ENCODE peak calls at places on chromosomes 6 and 20, in nine cellular contexts. I is GM12878, P is pancreas, F is psoas muscle, B is body of pancreas, E is H1, A is ovary, K is RWPE2, Z is uterus. J is an unnamed sample.

GRCh38 chr6:22925304-22925835 is 356.0 kb downstream of the HDGFL1 start:
- DNase-seq in I (no peak), P (no peak), F (no peak), B (no peak), E (no peak), A (no peak), K (no peak), Z (no peak), J (no peak)

GRCh38 chr6:85498596-85499258 is 48.8 kb downstream of the NT5E start:
- DNase-seq in I (no peak), P (no peak), F (no peak), B (peak; percentile 66), E (no peak), A (no peak), K (no peak), Z (no peak), J (no peak)

GRCh38 chr6:26157150-26157837 is 70.1 kb downstream of the HFE start:
- DNase-seq in I (no peak), P (peak; percentile 83), F (peak; percentile 80), B (peak; percentile 74), E (peak; percentile 49), A (peak; percentile 76), K (peak; percentile 75), Z (no peak), J (peak; percentile 86)

GRCh38 chr6:114008331-114008730 is 37.4 kb upstream of the HDAC2 start:
- DNase-seq in I (no peak), P (no peak), F (no peak), B (no peak), E (no peak), A (no peak), K (no peak), Z (no peak), J (no peak)

GRCh38 chr6:7414811-7415210 is 25.2 kb downstream of the RIOK1 start:
- DNase-seq in I (no peak), P (no peak), F (no peak), B (no peak), E (no peak), A (no peak), K (no peak), Z (no peak), J (peak; percentile 89)

GRCh38 chr20:51383891-51384510 is 158.5 kb downstream of the NFATC2 start:
- DNase-seq in I (no peak), P (no peak), F (no peak), B (no peak), E (no peak), A (no peak), K (peak; percentile 61), Z (no peak), J (no peak)

GRCh38 chr20:62711703-62712101 is 3.1 kb downstream of the NTSR1 start:
- DNase-seq in I (no peak), P (peak; percentile 57), F (no peak), B (no peak), E (no peak), A (no peak), K (no peak), Z (no peak), J (no peak)

GRCh38 chr6:127243501-127243900 is 23.2 kb upstream of the RNF146 start:
- DNase-seq in I (no peak), P (no peak), F (no peak), B (no peak), E (no peak), A (no peak), K (no peak), Z (no peak), J (peak; percentile 68)

GRCh38 chr6:42914546-42914945 is 1.3 kb upstream of the PTCRA start:
- DNase-seq in I (no peak), P (no peak), F (no peak), B (no peak), E (no peak), A (no peak), K (no peak), Z (no peak), J (no peak)

GRCh38 chr6:130326496-130326895 is 39.3 kb upstream of the TMEM200A start:
- DNase-seq in I (no peak), P (no peak), F (no peak), B (no peak), E (no peak), A (no peak), K (no peak), Z (no peak), J (no peak)

GRCh38 chr20:38894091-38894847 is 31.9 kb upstream of the FAM83D start:
- DNase-seq in I (no peak), P (peak; percentile 95), F (no peak), B (peak; percentile 80), E (no peak), A (no peak), K (no peak), Z (no peak), J (no peak)

GRCh38 chr6:44233560-44234100 is 10.2 kb downstream of the SLC29A1 start:
- DNase-seq in I (no peak), P (peak; percentile 35), F (peak; percentile 53), B (no peak), E (no peak), A (peak; percentile 24), K (no peak), Z (no peak), J (no peak)

GRCh38 chr6:106609699-106610098 is 19.6 kb downstream of the RTN4IP1 start:
- DNase-seq in I (no peak), P (no peak), F (no peak), B (peak; percentile 56), E (no peak), A (no peak), K (no peak), Z (no peak), J (peak; percentile 13)

GRCh38 chr20:38143646-38144554 is 21.2 kb downstream of the TGM2 start:
- DNase-seq in I (no peak), P (peak; percentile 59), F (no peak), B (peak; percentile 74), E (no peak), A (no peak), K (peak; percentile 100), Z (peak; percentile 47), J (peak; percentile 60)

GRCh38 chr6:155418017-155418749 is 37.5 kb downstream of the NOX3 start:
- DNase-seq in I (peak; percentile 68), P (no peak), F (no peak), B (peak; percentile 17), E (no peak), A (no peak), K (no peak), Z (peak; percentile 42), J (no peak)

GRCh38 chr20:37463726-37464125 is 57.3 kb upstream of the NNAT start:
- DNase-seq in I (no peak), P (no peak), F (no peak), B (no peak), E (no peak), A (no peak), K (peak; percentile 78), Z (no peak), J (no peak)

GRCh38 chr20:19992996-19993908 is 23.9 kb upstream of the NAA20 start:
- DNase-seq in I (no peak), P (no peak), F (no peak), B (peak; percentile 63), E (no peak), A (no peak), K (peak; percentile 96), Z (no peak), J (no peak)

GRCh38 chr6:31826793-31827285 is 699 bp upstream of the HSPA1B start:
- DNase-seq in I (no peak), P (peak; percentile 90), F (peak; percentile 93), B (peak; percentile 92), E (no peak), A (peak; percentile 89), K (peak; percentile 89), Z (peak; percentile 90), J (peak; percentile 53)

GRCh38 chr6:109662192-109662591 is 28.8 kb downstream of the AK9 start:
- DNase-seq in I (no peak), P (no peak), F (no peak), B (no peak), E (no peak), A (no peak), K (no peak), Z (no peak), J (no peak)

DNA sequence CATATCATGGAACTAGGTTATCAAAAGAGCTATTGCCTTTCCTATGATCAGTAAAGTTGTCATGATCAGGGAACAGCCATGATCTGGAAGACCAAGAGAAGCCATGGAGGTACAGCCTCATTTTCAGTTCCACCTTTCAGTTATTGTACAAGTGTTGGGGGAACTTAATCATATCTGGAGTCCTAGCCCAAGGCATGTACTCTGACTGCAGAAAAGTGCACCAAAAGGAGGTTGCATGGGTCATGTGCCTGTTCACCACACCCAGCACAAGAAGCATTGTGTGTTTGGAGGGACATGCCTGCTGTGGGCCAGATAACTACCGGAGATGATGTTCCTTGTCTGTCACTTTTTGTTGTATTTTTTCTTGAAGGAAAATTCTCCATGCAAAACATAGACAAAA is 185.8 kb upstream of the MAN1A1 start:
- DNase-seq in I (peak; percentile 39), P (no peak), F (no peak), B (no peak), E (no peak), A (no peak), K (no peak), Z (no peak), J (no peak)
- H3K4me1 ChIP-seq in I (peaks cover 13% of the 10 kb centered on the region), P (no peaks in the 10 kb centered on the region), F (no peaks in the 10 kb centered on the region), B (peaks cover 6% of the 10 kb centered on the region), E (no peaks in the 10 kb centered on the region), A (no peaks in the 10 kb centered on the region), K (peaks cover 18% of the 10 kb centered on the region), Z (no peaks in the 10 kb centered on the region), J (no peaks in the 10 kb centered on the region)

DNA sequence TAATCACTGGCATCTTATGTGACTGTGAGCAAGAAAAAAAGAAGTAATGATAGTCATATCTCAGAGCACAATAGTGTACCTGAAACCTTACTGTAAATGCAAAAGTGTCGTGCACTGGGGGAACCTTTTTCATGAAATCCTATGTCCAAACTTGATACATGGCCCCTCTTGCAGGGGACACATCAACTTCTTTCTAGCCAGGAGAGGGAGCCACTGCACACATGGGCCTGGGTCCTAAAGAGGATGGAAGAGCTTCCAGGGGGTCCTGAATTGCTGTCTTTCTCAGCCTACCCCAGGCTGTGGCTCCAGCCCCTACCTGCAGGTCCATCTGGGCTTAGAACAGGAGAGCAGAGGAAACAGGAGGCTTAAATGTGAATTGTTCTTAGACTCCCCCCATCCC is 165.7 kb downstream of the SOD2 start:
- DNase-seq in I (no peak), P (no peak), F (no peak), B (no peak), E (no peak), A (no peak), K (no peak), Z (no peak), J (no peak)
- TF ChIP-seq CTCF in I (no peak), P (no peak), F (no peak), B (no peak), E (no peak), A (no peak), K (no peak), Z (no peak), J (no peak)

DNA sequence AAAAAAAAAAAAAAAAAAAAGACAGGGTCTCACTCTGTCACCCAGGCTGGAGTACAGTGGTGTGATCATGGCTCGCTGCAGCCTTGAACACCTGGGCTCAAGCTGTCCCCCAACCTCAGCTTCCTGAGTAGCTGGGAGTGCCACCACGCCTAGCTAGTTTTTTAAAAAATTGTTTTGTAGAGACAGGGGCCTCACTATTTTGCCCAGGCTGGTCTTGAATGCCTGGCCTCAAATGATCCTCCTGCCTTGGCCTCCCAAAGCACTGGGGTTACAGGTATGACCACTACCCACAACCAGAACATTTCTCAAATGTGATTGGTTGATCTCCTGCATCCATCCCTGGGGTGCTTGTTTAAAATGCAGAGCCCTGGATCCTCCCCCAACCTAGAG is 5.6 kb upstream of the RBCK1 start:
- DNase-seq in I (no peak), P (no peak), F (no peak), B (no peak), E (no peak), A (no peak), K (no peak), Z (no peak), J (no peak)
- H3K4me1 ChIP-seq in I (peaks cover 3% of the 10 kb centered on the region), P (no peaks in the 10 kb centered on the region), F (peaks cover 7% of the 10 kb centered on the region), B (peaks cover 8% of the 10 kb centered on the region), E (peaks cover 5% of the 10 kb centered on the region), A (no peaks in the 10 kb centered on the region), K (peaks cover 30% of the 10 kb centered on the region), Z (no peaks in the 10 kb centered on the region), J (no peaks in the 10 kb centered on the region)

GRCh38 chr20:43844778-43845614 is 69.7 kb upstream of the TOX2 start:
- DNase-seq in I (no peak), P (no peak), F (no peak), B (peak; percentile 35), E (no peak), A (peak; percentile 26), K (peak; percentile 51), Z (no peak), J (peak; percentile 91)
- TF ChIP-seq CTCF in I (no peak), P (no peak), F (peak; percentile 12), B (no peak), E (no peak), A (no peak), K (peak; percentile 70), Z (no peak), J (peak; percentile 42)